ENCODE peak calls at places on chromosomes 3 and 15, in seven cellular contexts. One of them, this sample, is unnamed.

GRCh38 chr3:187281191-187281714 is 10.3 kb downstream of the MASP1 start:
- DNase-seq in HS-27A: no peak
- DNase-seq in CD4-positive, CD25-positive, alpha-beta regulatory T cell: no peak
- DNase-seq in AG04450: peak
- DNase-seq in NCI-H345: no peak
- DNase-seq in activated CD8-positive, alpha-beta memory T cell treated with anti-CD3 and anti-CD28 coated beads, Interleukin-2, amount 50 U/mL, for 48 hours: no peak
- DNase-seq in stimulated activated CD8-positive, alpha-beta memory T cell treated with anti-CD3 and anti-CD28 coated beads, Interleukin-12 subunit alpha, Interleukin-12 subunit beta, amount 100 ng/mL, for 1 hour: no peak
- DNase-seq in this sample: no peak

GRCh38 chr3:150870406-150870805 is 34.8 kb downstream of the MINDY4B start:
- DNase-seq in HS-27A: peak
- DNase-seq in CD4-positive, CD25-positive, alpha-beta regulatory T cell: no peak
- DNase-seq in AG04450: no peak
- DNase-seq in NCI-H345: no peak
- DNase-seq in activated CD8-positive, alpha-beta memory T cell treated with anti-CD3 and anti-CD28 coated beads, Interleukin-2, amount 50 U/mL, for 48 hours: no peak
- DNase-seq in stimulated activated CD8-positive, alpha-beta memory T cell treated with anti-CD3 and anti-CD28 coated beads, Interleukin-12 subunit alpha, Interleukin-12 subunit beta, amount 100 ng/mL, for 1 hour: no peak
- DNase-seq in this sample: no peak

GRCh38 chr3:29280675-29281264 is at the start of gene RBMS3:
- DNase-seq in HS-27A: peak
- DNase-seq in CD4-positive, CD25-positive, alpha-beta regulatory T cell: peak
- DNase-seq in AG04450: peak
- DNase-seq in NCI-H345: no peak
- DNase-seq in activated CD8-positive, alpha-beta memory T cell treated with anti-CD3 and anti-CD28 coated beads, Interleukin-2, amount 50 U/mL, for 48 hours: no peak
- DNase-seq in stimulated activated CD8-positive, alpha-beta memory T cell treated with anti-CD3 and anti-CD28 coated beads, Interleukin-12 subunit alpha, Interleukin-12 subunit beta, amount 100 ng/mL, for 1 hour: no peak
- DNase-seq in this sample: peak

GRCh38 chr3:181711325-181712135 is at the start of gene SOX2:
- DNase-seq in HS-27A: no peak
- DNase-seq in CD4-positive, CD25-positive, alpha-beta regulatory T cell: peak
- DNase-seq in AG04450: no peak
- DNase-seq in NCI-H345: peak
- DNase-seq in activated CD8-positive, alpha-beta memory T cell treated with anti-CD3 and anti-CD28 coated beads, Interleukin-2, amount 50 U/mL, for 48 hours: no peak
- DNase-seq in stimulated activated CD8-positive, alpha-beta memory T cell treated with anti-CD3 and anti-CD28 coated beads, Interleukin-12 subunit alpha, Interleukin-12 subunit beta, amount 100 ng/mL, for 1 hour: no peak
- DNase-seq in this sample: peak

GRCh38 chr3:115792206-115792955 is 169.1 kb downstream of the GAP43 start:
- DNase-seq in HS-27A: no peak
- DNase-seq in CD4-positive, CD25-positive, alpha-beta regulatory T cell: peak
- DNase-seq in AG04450: no peak
- DNase-seq in NCI-H345: no peak
- DNase-seq in activated CD8-positive, alpha-beta memory T cell treated with anti-CD3 and anti-CD28 coated beads, Interleukin-2, amount 50 U/mL, for 48 hours: no peak
- DNase-seq in stimulated activated CD8-positive, alpha-beta memory T cell treated with anti-CD3 and anti-CD28 coated beads, Interleukin-12 subunit alpha, Interleukin-12 subunit beta, amount 100 ng/mL, for 1 hour: peak
- DNase-seq in this sample: no peak

GRCh38 chr3:172903642-172904041 is 153.1 kb downstream of the ECT2 start:
- DNase-seq in HS-27A: no peak
- DNase-seq in CD4-positive, CD25-positive, alpha-beta regulatory T cell: no peak
- DNase-seq in AG04450: no peak
- DNase-seq in NCI-H345: no peak
- DNase-seq in activated CD8-positive, alpha-beta memory T cell treated with anti-CD3 and anti-CD28 coated beads, Interleukin-2, amount 50 U/mL, for 48 hours: no peak
- DNase-seq in stimulated activated CD8-positive, alpha-beta memory T cell treated with anti-CD3 and anti-CD28 coated beads, Interleukin-12 subunit alpha, Interleukin-12 subunit beta, amount 100 ng/mL, for 1 hour: no peak
- DNase-seq in this sample: no peak

GRCh38 chr15:96285715-96286367 is 44.7 kb upstream of the NR2F2 start:
- DNase-seq in HS-27A: no peak
- DNase-seq in CD4-positive, CD25-positive, alpha-beta regulatory T cell: no peak
- DNase-seq in AG04450: no peak
- DNase-seq in NCI-H345: no peak
- DNase-seq in activated CD8-positive, alpha-beta memory T cell treated with anti-CD3 and anti-CD28 coated beads, Interleukin-2, amount 50 U/mL, for 48 hours: no peak
- DNase-seq in stimulated activated CD8-positive, alpha-beta memory T cell treated with anti-CD3 and anti-CD28 coated beads, Interleukin-12 subunit alpha, Interleukin-12 subunit beta, amount 100 ng/mL, for 1 hour: no peak
- DNase-seq in this sample: no peak

GRCh38 chr3:52311567-52312119 is 4.5 kb upstream of the DNAH1 start:
- DNase-seq in HS-27A: no peak
- DNase-seq in CD4-positive, CD25-positive, alpha-beta regulatory T cell: no peak
- DNase-seq in AG04450: no peak
- DNase-seq in NCI-H345: peak
- DNase-seq in activated CD8-positive, alpha-beta memory T cell treated with anti-CD3 and anti-CD28 coated beads, Interleukin-2, amount 50 U/mL, for 48 hours: no peak
- DNase-seq in stimulated activated CD8-positive, alpha-beta memory T cell treated with anti-CD3 and anti-CD28 coated beads, Interleukin-12 subunit alpha, Interleukin-12 subunit beta, amount 100 ng/mL, for 1 hour: no peak
- DNase-seq in this sample: no peak

GRCh38 chr3:69855436-69856162 is 116.3 kb downstream of the MITF start:
- DNase-seq in HS-27A: no peak
- DNase-seq in CD4-positive, CD25-positive, alpha-beta regulatory T cell: no peak
- DNase-seq in AG04450: no peak
- DNase-seq in NCI-H345: no peak
- DNase-seq in activated CD8-positive, alpha-beta memory T cell treated with anti-CD3 and anti-CD28 coated beads, Interleukin-2, amount 50 U/mL, for 48 hours: no peak
- DNase-seq in stimulated activated CD8-positive, alpha-beta memory T cell treated with anti-CD3 and anti-CD28 coated beads, Interleukin-12 subunit alpha, Interleukin-12 subunit beta, amount 100 ng/mL, for 1 hour: no peak
- DNase-seq in this sample: no peak

GRCh38 chr15:91407237-91407889 is 307.3 kb downstream of the SV2B start:
- DNase-seq in HS-27A: no peak
- DNase-seq in CD4-positive, CD25-positive, alpha-beta regulatory T cell: peak
- DNase-seq in AG04450: no peak
- DNase-seq in NCI-H345: no peak
- DNase-seq in activated CD8-positive, alpha-beta memory T cell treated with anti-CD3 and anti-CD28 coated beads, Interleukin-2, amount 50 U/mL, for 48 hours: no peak
- DNase-seq in stimulated activated CD8-positive, alpha-beta memory T cell treated with anti-CD3 and anti-CD28 coated beads, Interleukin-12 subunit alpha, Interleukin-12 subunit beta, amount 100 ng/mL, for 1 hour: no peak
- DNase-seq in this sample: no peak

GRCh38 chr3:132318451-132318850 is 1.2 kb downstream of the ACP3 start:
- DNase-seq in HS-27A: no peak
- DNase-seq in CD4-positive, CD25-positive, alpha-beta regulatory T cell: no peak
- DNase-seq in AG04450: no peak
- DNase-seq in NCI-H345: no peak
- DNase-seq in activated CD8-positive, alpha-beta memory T cell treated with anti-CD3 and anti-CD28 coated beads, Interleukin-2, amount 50 U/mL, for 48 hours: no peak
- DNase-seq in stimulated activated CD8-positive, alpha-beta memory T cell treated with anti-CD3 and anti-CD28 coated beads, Interleukin-12 subunit alpha, Interleukin-12 subunit beta, amount 100 ng/mL, for 1 hour: no peak
- DNase-seq in this sample: no peak

GRCh38 chr3:119219069-119219468 is 21.6 kb downstream of the B4GALT4 start:
- DNase-seq in HS-27A: no peak
- DNase-seq in CD4-positive, CD25-positive, alpha-beta regulatory T cell: peak
- DNase-seq in AG04450: no peak
- DNase-seq in NCI-H345: no peak
- DNase-seq in activated CD8-positive, alpha-beta memory T cell treated with anti-CD3 and anti-CD28 coated beads, Interleukin-2, amount 50 U/mL, for 48 hours: no peak
- DNase-seq in stimulated activated CD8-positive, alpha-beta memory T cell treated with anti-CD3 and anti-CD28 coated beads, Interleukin-12 subunit alpha, Interleukin-12 subunit beta, amount 100 ng/mL, for 1 hour: no peak
- DNase-seq in this sample: no peak

GRCh38 chr3:173006006-173006405 is 135.0 kb downstream of the SPATA16 start:
- DNase-seq in HS-27A: no peak
- DNase-seq in CD4-positive, CD25-positive, alpha-beta regulatory T cell: no peak
- DNase-seq in AG04450: no peak
- DNase-seq in NCI-H345: no peak
- DNase-seq in activated CD8-positive, alpha-beta memory T cell treated with anti-CD3 and anti-CD28 coated beads, Interleukin-2, amount 50 U/mL, for 48 hours: no peak
- DNase-seq in stimulated activated CD8-positive, alpha-beta memory T cell treated with anti-CD3 and anti-CD28 coated beads, Interleukin-12 subunit alpha, Interleukin-12 subunit beta, amount 100 ng/mL, for 1 hour: no peak
- DNase-seq in this sample: no peak

GRCh38 chr3:25372167-25372566 is 55.9 kb upstream of the RARB start:
- DNase-seq in HS-27A: no peak
- DNase-seq in CD4-positive, CD25-positive, alpha-beta regulatory T cell: no peak
- DNase-seq in AG04450: no peak
- DNase-seq in NCI-H345: no peak
- DNase-seq in activated CD8-positive, alpha-beta memory T cell treated with anti-CD3 and anti-CD28 coated beads, Interleukin-2, amount 50 U/mL, for 48 hours: no peak
- DNase-seq in stimulated activated CD8-positive, alpha-beta memory T cell treated with anti-CD3 and anti-CD28 coated beads, Interleukin-12 subunit alpha, Interleukin-12 subunit beta, amount 100 ng/mL, for 1 hour: no peak
- DNase-seq in this sample: no peak

GRCh38 chr3:170961616-170962400 is 53.4 kb upstream of the EIF5A2 start:
- DNase-seq in HS-27A: peak
- DNase-seq in CD4-positive, CD25-positive, alpha-beta regulatory T cell: peak
- DNase-seq in AG04450: peak
- DNase-seq in NCI-H345: peak
- DNase-seq in activated CD8-positive, alpha-beta memory T cell treated with anti-CD3 and anti-CD28 coated beads, Interleukin-2, amount 50 U/mL, for 48 hours: no peak
- DNase-seq in stimulated activated CD8-positive, alpha-beta memory T cell treated with anti-CD3 and anti-CD28 coated beads, Interleukin-12 subunit alpha, Interleukin-12 subunit beta, amount 100 ng/mL, for 1 hour: no peak
- DNase-seq in this sample: no peak

GRCh38 chr3:43105224-43105596 is 669 bp downstream of the POMGNT2 start:
- DNase-seq in HS-27A: no peak
- DNase-seq in CD4-positive, CD25-positive, alpha-beta regulatory T cell: peak
- DNase-seq in AG04450: no peak
- DNase-seq in NCI-H345: peak
- DNase-seq in activated CD8-positive, alpha-beta memory T cell treated with anti-CD3 and anti-CD28 coated beads, Interleukin-2, amount 50 U/mL, for 48 hours: peak
- DNase-seq in stimulated activated CD8-positive, alpha-beta memory T cell treated with anti-CD3 and anti-CD28 coated beads, Interleukin-12 subunit alpha, Interleukin-12 subunit beta, amount 100 ng/mL, for 1 hour: peak
- DNase-seq in this sample: no peak

GRCh38 chr15:36428102-36428845 is 151.2 kb upstream of the CDIN1 start:
- DNase-seq in HS-27A: peak
- DNase-seq in CD4-positive, CD25-positive, alpha-beta regulatory T cell: no peak
- DNase-seq in AG04450: peak
- DNase-seq in NCI-H345: no peak
- DNase-seq in activated CD8-positive, alpha-beta memory T cell treated with anti-CD3 and anti-CD28 coated beads, Interleukin-2, amount 50 U/mL, for 48 hours: no peak
- DNase-seq in stimulated activated CD8-positive, alpha-beta memory T cell treated with anti-CD3 and anti-CD28 coated beads, Interleukin-12 subunit alpha, Interleukin-12 subunit beta, amount 100 ng/mL, for 1 hour: no peak
- DNase-seq in this sample: no peak

GRCh38 chr3:122559906-122560305 is 4.2 kb downstream of the PARP9 start:
- DNase-seq in HS-27A: no peak
- DNase-seq in CD4-positive, CD25-positive, alpha-beta regulatory T cell: no peak
- DNase-seq in AG04450: no peak
- DNase-seq in NCI-H345: no peak
- DNase-seq in activated CD8-positive, alpha-beta memory T cell treated with anti-CD3 and anti-CD28 coated beads, Interleukin-2, amount 50 U/mL, for 48 hours: no peak
- DNase-seq in stimulated activated CD8-positive, alpha-beta memory T cell treated with anti-CD3 and anti-CD28 coated beads, Interleukin-12 subunit alpha, Interleukin-12 subunit beta, amount 100 ng/mL, for 1 hour: no peak
- DNase-seq in this sample: no peak

GRCh38 chr15:60507596-60508424 is 28.9 kb upstream of the ICE2 start:
- DNase-seq in HS-27A: peak
- DNase-seq in CD4-positive, CD25-positive, alpha-beta regulatory T cell: peak
- DNase-seq in AG04450: peak
- DNase-seq in NCI-H345: peak
- DNase-seq in activated CD8-positive, alpha-beta memory T cell treated with anti-CD3 and anti-CD28 coated beads, Interleukin-2, amount 50 U/mL, for 48 hours: no peak
- DNase-seq in stimulated activated CD8-positive, alpha-beta memory T cell treated with anti-CD3 and anti-CD28 coated beads, Interleukin-12 subunit alpha, Interleukin-12 subunit beta, amount 100 ng/mL, for 1 hour: no peak
- DNase-seq in this sample: peak

GRCh38 chr3:138078096-138078495 is 37.3 kb downstream of the DZIP1L start:
- DNase-seq in HS-27A: no peak
- DNase-seq in CD4-positive, CD25-positive, alpha-beta regulatory T cell: no peak
- DNase-seq in AG04450: no peak
- DNase-seq in NCI-H345: no peak
- DNase-seq in activated CD8-positive, alpha-beta memory T cell treated with anti-CD3 and anti-CD28 coated beads, Interleukin-2, amount 50 U/mL, for 48 hours: no peak
- DNase-seq in stimulated activated CD8-positive, alpha-beta memory T cell treated with anti-CD3 and anti-CD28 coated beads, Interleukin-12 subunit alpha, Interleukin-12 subunit beta, amount 100 ng/mL, for 1 hour: no peak
- DNase-seq in this sample: no peak

GRCh38 chr15:65532738-65533051 is 2.4 kb downstream of the HACD3 start:
- DNase-seq in HS-27A: no peak
- DNase-seq in CD4-positive, CD25-positive, alpha-beta regulatory T cell: peak
- DNase-seq in AG04450: peak
- DNase-seq in NCI-H345: peak
- DNase-seq in activated CD8-positive, alpha-beta memory T cell treated with anti-CD3 and anti-CD28 coated beads, Interleukin-2, amount 50 U/mL, for 48 hours: no peak
- DNase-seq in stimulated activated CD8-positive, alpha-beta memory T cell treated with anti-CD3 and anti-CD28 coated beads, Interleukin-12 subunit alpha, Interleukin-12 subunit beta, amount 100 ng/mL, for 1 hour: no peak
- DNase-seq in this sample: no peak

GRCh38 chr15:68400066-68400456 is 31.9 kb downstream of the ITGA11 start:
- DNase-seq in HS-27A: no peak
- DNase-seq in CD4-positive, CD25-positive, alpha-beta regulatory T cell: no peak
- DNase-seq in AG04450: no peak
- DNase-seq in NCI-H345: no peak
- DNase-seq in activated CD8-positive, alpha-beta memory T cell treated with anti-CD3 and anti-CD28 coated beads, Interleukin-2, amount 50 U/mL, for 48 hours: no peak
- DNase-seq in stimulated activated CD8-positive, alpha-beta memory T cell treated with anti-CD3 and anti-CD28 coated beads, Interleukin-12 subunit alpha, Interleukin-12 subunit beta, amount 100 ng/mL, for 1 hour: no peak
- DNase-seq in this sample: no peak

GRCh38 chr3:167899090-167899489 is 163.6 kb downstream of the SERPINI1 start:
- DNase-seq in HS-27A: no peak
- DNase-seq in CD4-positive, CD25-positive, alpha-beta regulatory T cell: no peak
- DNase-seq in AG04450: no peak
- DNase-seq in NCI-H345: no peak
- DNase-seq in activated CD8-positive, alpha-beta memory T cell treated with anti-CD3 and anti-CD28 coated beads, Interleukin-2, amount 50 U/mL, for 48 hours: no peak
- DNase-seq in stimulated activated CD8-positive, alpha-beta memory T cell treated with anti-CD3 and anti-CD28 coated beads, Interleukin-12 subunit alpha, Interleukin-12 subunit beta, amount 100 ng/mL, for 1 hour: no peak
- DNase-seq in this sample: no peak

GRCh38 chr15:67082007-67082536 is 16.7 kb downstream of the SMAD3 start:
- DNase-seq in HS-27A: no peak
- DNase-seq in CD4-positive, CD25-positive, alpha-beta regulatory T cell: peak
- DNase-seq in AG04450: no peak
- DNase-seq in NCI-H345: no peak
- DNase-seq in activated CD8-positive, alpha-beta memory T cell treated with anti-CD3 and anti-CD28 coated beads, Interleukin-2, amount 50 U/mL, for 48 hours: no peak
- DNase-seq in stimulated activated CD8-positive, alpha-beta memory T cell treated with anti-CD3 and anti-CD28 coated beads, Interleukin-12 subunit alpha, Interleukin-12 subunit beta, amount 100 ng/mL, for 1 hour: no peak
- DNase-seq in this sample: peak

GRCh38 chr3:114650808-114651207 is 357.0 kb downstream of the TIGIT start:
- DNase-seq in HS-27A: peak
- DNase-seq in CD4-positive, CD25-positive, alpha-beta regulatory T cell: no peak
- DNase-seq in AG04450: no peak
- DNase-seq in NCI-H345: no peak
- DNase-seq in activated CD8-positive, alpha-beta memory T cell treated with anti-CD3 and anti-CD28 coated beads, Interleukin-2, amount 50 U/mL, for 48 hours: no peak
- DNase-seq in stimulated activated CD8-positive, alpha-beta memory T cell treated with anti-CD3 and anti-CD28 coated beads, Interleukin-12 subunit alpha, Interleukin-12 subunit beta, amount 100 ng/mL, for 1 hour: no peak
- DNase-seq in this sample: no peak

GRCh38 chr3:128011140-128011539 is 41.1 kb upstream of the SEC61A1 start:
- DNase-seq in HS-27A: no peak
- DNase-seq in CD4-positive, CD25-positive, alpha-beta regulatory T cell: peak
- DNase-seq in AG04450: no peak
- DNase-seq in NCI-H345: no peak
- DNase-seq in activated CD8-positive, alpha-beta memory T cell treated with anti-CD3 and anti-CD28 coated beads, Interleukin-2, amount 50 U/mL, for 48 hours: no peak
- DNase-seq in stimulated activated CD8-positive, alpha-beta memory T cell treated with anti-CD3 and anti-CD28 coated beads, Interleukin-12 subunit alpha, Interleukin-12 subunit beta, amount 100 ng/mL, for 1 hour: no peak
- DNase-seq in this sample: peak

GRCh38 chr3:60600848-60601247 is 650.4 kb downstream of the FHIT start:
- DNase-seq in HS-27A: no peak
- DNase-seq in CD4-positive, CD25-positive, alpha-beta regulatory T cell: no peak
- DNase-seq in AG04450: no peak
- DNase-seq in NCI-H345: no peak
- DNase-seq in activated CD8-positive, alpha-beta memory T cell treated with anti-CD3 and anti-CD28 coated beads, Interleukin-2, amount 50 U/mL, for 48 hours: no peak
- DNase-seq in stimulated activated CD8-positive, alpha-beta memory T cell treated with anti-CD3 and anti-CD28 coated beads, Interleukin-12 subunit alpha, Interleukin-12 subunit beta, amount 100 ng/mL, for 1 hour: no peak
- DNase-seq in this sample: no peak

GRCh38 chr15:48076454-48076853 is 44.3 kb upstream of the SLC24A5 start:
- DNase-seq in HS-27A: no peak
- DNase-seq in CD4-positive, CD25-positive, alpha-beta regulatory T cell: no peak
- DNase-seq in AG04450: no peak
- DNase-seq in NCI-H345: no peak
- DNase-seq in activated CD8-positive, alpha-beta memory T cell treated with anti-CD3 and anti-CD28 coated beads, Interleukin-2, amount 50 U/mL, for 48 hours: no peak
- DNase-seq in stimulated activated CD8-positive, alpha-beta memory T cell treated with anti-CD3 and anti-CD28 coated beads, Interleukin-12 subunit alpha, Interleukin-12 subunit beta, amount 100 ng/mL, for 1 hour: no peak
- DNase-seq in this sample: no peak

GRCh38 chr3:102536479-102536878 is 101.7 kb downstream of the ZPLD1 start:
- DNase-seq in HS-27A: no peak
- DNase-seq in CD4-positive, CD25-positive, alpha-beta regulatory T cell: peak
- DNase-seq in AG04450: peak
- DNase-seq in NCI-H345: peak
- DNase-seq in activated CD8-positive, alpha-beta memory T cell treated with anti-CD3 and anti-CD28 coated beads, Interleukin-2, amount 50 U/mL, for 48 hours: no peak
- DNase-seq in stimulated activated CD8-positive, alpha-beta memory T cell treated with anti-CD3 and anti-CD28 coated beads, Interleukin-12 subunit alpha, Interleukin-12 subunit beta, amount 100 ng/mL, for 1 hour: no peak
- DNase-seq in this sample: no peak

GRCh38 chr15:46137443-46137842 is 502.6 kb downstream of the SQOR start:
- DNase-seq in HS-27A: no peak
- DNase-seq in CD4-positive, CD25-positive, alpha-beta regulatory T cell: no peak
- DNase-seq in AG04450: no peak
- DNase-seq in NCI-H345: no peak
- DNase-seq in activated CD8-positive, alpha-beta memory T cell treated with anti-CD3 and anti-CD28 coated beads, Interleukin-2, amount 50 U/mL, for 48 hours: no peak
- DNase-seq in stimulated activated CD8-positive, alpha-beta memory T cell treated with anti-CD3 and anti-CD28 coated beads, Interleukin-12 subunit alpha, Interleukin-12 subunit beta, amount 100 ng/mL, for 1 hour: no peak
- DNase-seq in this sample: no peak

GRCh38 chr3:155241559-155241958 is 51.9 kb downstream of the STRIT1 start:
- DNase-seq in HS-27A: no peak
- DNase-seq in CD4-positive, CD25-positive, alpha-beta regulatory T cell: no peak
- DNase-seq in AG04450: no peak
- DNase-seq in NCI-H345: no peak
- DNase-seq in activated CD8-positive, alpha-beta memory T cell treated with anti-CD3 and anti-CD28 coated beads, Interleukin-2, amount 50 U/mL, for 48 hours: no peak
- DNase-seq in stimulated activated CD8-positive, alpha-beta memory T cell treated with anti-CD3 and anti-CD28 coated beads, Interleukin-12 subunit alpha, Interleukin-12 subunit beta, amount 100 ng/mL, for 1 hour: no peak
- DNase-seq in this sample: no peak

GRCh38 chr15:58070801-58071418 is 5.4 kb upstream of the ALDH1A2 start:
- DNase-seq in HS-27A: peak
- DNase-seq in CD4-positive, CD25-positive, alpha-beta regulatory T cell: peak
- DNase-seq in AG04450: no peak
- DNase-seq in NCI-H345: peak
- DNase-seq in activated CD8-positive, alpha-beta memory T cell treated with anti-CD3 and anti-CD28 coated beads, Interleukin-2, amount 50 U/mL, for 48 hours: peak
- DNase-seq in stimulated activated CD8-positive, alpha-beta memory T cell treated with anti-CD3 and anti-CD28 coated beads, Interleukin-12 subunit alpha, Interleukin-12 subunit beta, amount 100 ng/mL, for 1 hour: peak
- DNase-seq in this sample: peak

GRCh38 chr3:44923634-44924033 is 49.2 kb downstream of the TGM4 start:
- DNase-seq in HS-27A: no peak
- DNase-seq in CD4-positive, CD25-positive, alpha-beta regulatory T cell: no peak
- DNase-seq in AG04450: no peak
- DNase-seq in NCI-H345: no peak
- DNase-seq in activated CD8-positive, alpha-beta memory T cell treated with anti-CD3 and anti-CD28 coated beads, Interleukin-2, amount 50 U/mL, for 48 hours: no peak
- DNase-seq in stimulated activated CD8-positive, alpha-beta memory T cell treated with anti-CD3 and anti-CD28 coated beads, Interleukin-12 subunit alpha, Interleukin-12 subunit beta, amount 100 ng/mL, for 1 hour: no peak
- DNase-seq in this sample: no peak

GRCh38 chr3:86923071-86923476 is 67.9 kb downstream of the VGLL3 start:
- DNase-seq in HS-27A: no peak
- DNase-seq in CD4-positive, CD25-positive, alpha-beta regulatory T cell: no peak
- DNase-seq in AG04450: peak
- DNase-seq in NCI-H345: no peak
- DNase-seq in activated CD8-positive, alpha-beta memory T cell treated with anti-CD3 and anti-CD28 coated beads, Interleukin-2, amount 50 U/mL, for 48 hours: no peak
- DNase-seq in stimulated activated CD8-positive, alpha-beta memory T cell treated with anti-CD3 and anti-CD28 coated beads, Interleukin-12 subunit alpha, Interleukin-12 subunit beta, amount 100 ng/mL, for 1 hour: no peak
- DNase-seq in this sample: no peak

GRCh38 chr3:112333386-112334334 is 704 bp downstream of the CD200 start:
- DNase-seq in HS-27A: no peak
- DNase-seq in CD4-positive, CD25-positive, alpha-beta regulatory T cell: peak
- DNase-seq in AG04450: no peak
- DNase-seq in NCI-H345: peak
- DNase-seq in activated CD8-positive, alpha-beta memory T cell treated with anti-CD3 and anti-CD28 coated beads, Interleukin-2, amount 50 U/mL, for 48 hours: peak
- DNase-seq in stimulated activated CD8-positive, alpha-beta memory T cell treated with anti-CD3 and anti-CD28 coated beads, Interleukin-12 subunit alpha, Interleukin-12 subunit beta, amount 100 ng/mL, for 1 hour: no peak
- DNase-seq in this sample: no peak

GRCh38 chr15:69997701-69998273 is 99.9 kb downstream of the TLE3 start:
- DNase-seq in HS-27A: peak
- DNase-seq in CD4-positive, CD25-positive, alpha-beta regulatory T cell: no peak
- DNase-seq in AG04450: no peak
- DNase-seq in NCI-H345: peak
- DNase-seq in activated CD8-positive, alpha-beta memory T cell treated with anti-CD3 and anti-CD28 coated beads, Interleukin-2, amount 50 U/mL, for 48 hours: no peak
- DNase-seq in stimulated activated CD8-positive, alpha-beta memory T cell treated with anti-CD3 and anti-CD28 coated beads, Interleukin-12 subunit alpha, Interleukin-12 subunit beta, amount 100 ng/mL, for 1 hour: no peak
- DNase-seq in this sample: peak

GRCh38 chr15:91553455-91553854 is 300.1 kb upstream of the SLCO3A1 start:
- DNase-seq in HS-27A: no peak
- DNase-seq in CD4-positive, CD25-positive, alpha-beta regulatory T cell: no peak
- DNase-seq in AG04450: no peak
- DNase-seq in NCI-H345: peak
- DNase-seq in activated CD8-positive, alpha-beta memory T cell treated with anti-CD3 and anti-CD28 coated beads, Interleukin-2, amount 50 U/mL, for 48 hours: no peak
- DNase-seq in stimulated activated CD8-positive, alpha-beta memory T cell treated with anti-CD3 and anti-CD28 coated beads, Interleukin-12 subunit alpha, Interleukin-12 subunit beta, amount 100 ng/mL, for 1 hour: no peak
- DNase-seq in this sample: no peak

GRCh38 chr3:69499899-69500316 is 114.0 kb upstream of the FRMD4B start:
- DNase-seq in HS-27A: no peak
- DNase-seq in CD4-positive, CD25-positive, alpha-beta regulatory T cell: no peak
- DNase-seq in AG04450: no peak
- DNase-seq in NCI-H345: no peak
- DNase-seq in activated CD8-positive, alpha-beta memory T cell treated with anti-CD3 and anti-CD28 coated beads, Interleukin-2, amount 50 U/mL, for 48 hours: no peak
- DNase-seq in stimulated activated CD8-positive, alpha-beta memory T cell treated with anti-CD3 and anti-CD28 coated beads, Interleukin-12 subunit alpha, Interleukin-12 subunit beta, amount 100 ng/mL, for 1 hour: no peak
- DNase-seq in this sample: no peak

This sample was measured in stomach.